ENCODE peak calls at places on chromosomes 12 and 14, in five cellular contexts. K, Y, N, U and R are unnamed samples.

GRCh38 chr14:67653651-67654280 is 20.7 kb downstream of the VTI1B start:
- DNase-seq in K (peak), Y (no peak), N (no peak), U (no peak), R (no peak)

GRCh38 chr14:105272623-105273022 is 24.3 kb downstream of the BTBD6 start:
- DNase-seq in K (no peak), Y (no peak), N (no peak), U (no peak), R (no peak)

GRCh38 chr12:89657739-89658138 is 50.9 kb downstream of the ATP2B1 start:
- DNase-seq in K (no peak), Y (no peak), N (no peak), U (no peak), R (no peak)

GRCh38 chr12:76506149-76506548 is 53.4 kb downstream of the OSBPL8 start:
- DNase-seq in K (no peak), Y (no peak), N (no peak), U (no peak), R (no peak)

GRCh38 chr12:115698257-115698656 is 579.2 kb downstream of the MED13L start:
- DNase-seq in K (no peak), Y (no peak), N (no peak), U (no peak), R (no peak)

GRCh38 chr12:57621497-57622292 is 10.5 kb downstream of the ARHGEF25 start:
- DNase-seq in K (no peak), Y (no peak), N (no peak), U (no peak), R (no peak)

GRCh38 chr14:75459099-75459741 is 31.4 kb downstream of the JDP2 start:
- DNase-seq in K (no peak), Y (no peak), N (no peak), U (no peak), R (no peak)

GRCh38 chr12:122356192-122356635 is 66.3 kb downstream of the CLIP1 start:
- DNase-seq in K (peak), Y (no peak), N (peak), U (peak), R (no peak)

GRCh38 chr12:2335109-2335508 is 282.3 kb downstream of the CACNA1C start:
- DNase-seq in K (no peak), Y (no peak), N (no peak), U (no peak), R (no peak)

GRCh38 chr12:91273542-91273941 is 90.9 kb upstream of the DCN start:
- DNase-seq in K (no peak), Y (no peak), N (no peak), U (no peak), R (no peak)

GRCh38 chr14:56995010-56995409 is 184.7 kb upstream of the OTX2 start:
- DNase-seq in K (no peak), Y (no peak), N (no peak), U (no peak), R (no peak)

GRCh38 chr12:37546206-37546605 is 770.4 kb upstream of the ALG10B start:
- DNase-seq in K (no peak), Y (no peak), N (no peak), U (no peak), R (no peak)

GRCh38 chr14:75001261-75001660 is 1.5 kb upstream of the EIF2B2 start:
- DNase-seq in K (no peak), Y (no peak), N (no peak), U (no peak), R (no peak)

GRCh38 chr12:47123730-47124129 is 44.0 kb upstream of the AMIGO2 start:
- DNase-seq in K (no peak), Y (no peak), N (no peak), U (no peak), R (no peak)

GRCh38 chr14:104030958-104031357 is 54.5 kb upstream of the ASPG start:
- DNase-seq in K (no peak), Y (no peak), N (no peak), U (no peak), R (no peak)

GRCh38 chr12:26153421-26154154 is 28.8 kb upstream of the BHLHE41 start:
- DNase-seq in K (peak), Y (peak), N (no peak), U (peak), R (peak)

GRCh38 chr14:90456551-90456950 is 59.7 kb downstream of the CALM1 start:
- DNase-seq in K (no peak), Y (no peak), N (no peak), U (no peak), R (no peak)

GRCh38 chr12:19014243-19014642 is 115.3 kb upstream of the PLEKHA5 start:
- DNase-seq in K (no peak), Y (no peak), N (no peak), U (no peak), R (no peak)